ENCODE peak calls at places on chromosomes 2 and 18, in six cellular contexts. One of them, this sample, is unnamed.

GRCh38 chr18:614980-615607 is 18.3 kb downstream of the CLUL1 start:
- DNase-seq in NCI-H1930: no peak
- DNase-seq in stimulated activated naive CD8-positive, alpha-beta T cell treated with anti-CD3 and anti-CD28 coated beads, Interleukin-15, amount 100 ng/mL, for 72 hours: no peak
- DNase-seq in upper lobe of right lung: no peak
- DNase-seq in COLO829: no peak
- DNase-seq in stimulated activated CD4-positive, alpha-beta T cell treated with anti-CD3 and anti-CD28 coated beads, Interleukin-1b, Interleukin-23, amount 100 ng/mL, for 24 hours: no peak
- DNase-seq in this sample: no peak

GRCh38 chr2:46082531-46083485 is 214.4 kb upstream of the EPAS1 start:
- DNase-seq in NCI-H1930: no peak
- DNase-seq in stimulated activated naive CD8-positive, alpha-beta T cell treated with anti-CD3 and anti-CD28 coated beads, Interleukin-15, amount 100 ng/mL, for 72 hours: no peak
- DNase-seq in upper lobe of right lung: no peak
- DNase-seq in COLO829: no peak
- DNase-seq in stimulated activated CD4-positive, alpha-beta T cell treated with anti-CD3 and anti-CD28 coated beads, Interleukin-1b, Interleukin-23, amount 100 ng/mL, for 24 hours: no peak
- DNase-seq in this sample: no peak

GRCh38 chr18:43797347-43797746 is 520.1 kb upstream of the SYT4 start:
- DNase-seq in NCI-H1930: no peak
- DNase-seq in stimulated activated naive CD8-positive, alpha-beta T cell treated with anti-CD3 and anti-CD28 coated beads, Interleukin-15, amount 100 ng/mL, for 72 hours: no peak
- DNase-seq in upper lobe of right lung: no peak
- DNase-seq in COLO829: no peak
- DNase-seq in stimulated activated CD4-positive, alpha-beta T cell treated with anti-CD3 and anti-CD28 coated beads, Interleukin-1b, Interleukin-23, amount 100 ng/mL, for 24 hours: no peak
- DNase-seq in this sample: no peak

GRCh38 chr2:38601061-38601460 is 1.7 kb downstream of the HNRNPLL start:
- DNase-seq in NCI-H1930: no peak
- DNase-seq in stimulated activated naive CD8-positive, alpha-beta T cell treated with anti-CD3 and anti-CD28 coated beads, Interleukin-15, amount 100 ng/mL, for 72 hours: no peak
- DNase-seq in upper lobe of right lung: no peak
- DNase-seq in COLO829: no peak
- DNase-seq in stimulated activated CD4-positive, alpha-beta T cell treated with anti-CD3 and anti-CD28 coated beads, Interleukin-1b, Interleukin-23, amount 100 ng/mL, for 24 hours: no peak
- DNase-seq in this sample: no peak

GRCh38 chr2:6556755-6557154 is 309.0 kb downstream of the CMPK2 start:
- DNase-seq in NCI-H1930: no peak
- DNase-seq in stimulated activated naive CD8-positive, alpha-beta T cell treated with anti-CD3 and anti-CD28 coated beads, Interleukin-15, amount 100 ng/mL, for 72 hours: no peak
- DNase-seq in upper lobe of right lung: no peak
- DNase-seq in COLO829: peak
- DNase-seq in stimulated activated CD4-positive, alpha-beta T cell treated with anti-CD3 and anti-CD28 coated beads, Interleukin-1b, Interleukin-23, amount 100 ng/mL, for 24 hours: no peak
- DNase-seq in this sample: no peak

GRCh38 chr2:186746584-186746983 is 52.7 kb downstream of the FAM171B start:
- DNase-seq in NCI-H1930: no peak
- DNase-seq in stimulated activated naive CD8-positive, alpha-beta T cell treated with anti-CD3 and anti-CD28 coated beads, Interleukin-15, amount 100 ng/mL, for 72 hours: no peak
- DNase-seq in upper lobe of right lung: no peak
- DNase-seq in COLO829: no peak
- DNase-seq in stimulated activated CD4-positive, alpha-beta T cell treated with anti-CD3 and anti-CD28 coated beads, Interleukin-1b, Interleukin-23, amount 100 ng/mL, for 24 hours: no peak
- DNase-seq in this sample: no peak

GRCh38 chr2:7203056-7203467 is 285.9 kb downstream of the RNF144A start:
- DNase-seq in NCI-H1930: peak
- DNase-seq in stimulated activated naive CD8-positive, alpha-beta T cell treated with anti-CD3 and anti-CD28 coated beads, Interleukin-15, amount 100 ng/mL, for 72 hours: peak
- DNase-seq in upper lobe of right lung: no peak
- DNase-seq in COLO829: peak
- DNase-seq in stimulated activated CD4-positive, alpha-beta T cell treated with anti-CD3 and anti-CD28 coated beads, Interleukin-1b, Interleukin-23, amount 100 ng/mL, for 24 hours: peak
- DNase-seq in this sample: no peak

GRCh38 chr2:233404227-233404626 is 49.9 kb downstream of the DGKD start:
- DNase-seq in NCI-H1930: no peak
- DNase-seq in stimulated activated naive CD8-positive, alpha-beta T cell treated with anti-CD3 and anti-CD28 coated beads, Interleukin-15, amount 100 ng/mL, for 72 hours: no peak
- DNase-seq in upper lobe of right lung: no peak
- DNase-seq in COLO829: no peak
- DNase-seq in stimulated activated CD4-positive, alpha-beta T cell treated with anti-CD3 and anti-CD28 coated beads, Interleukin-1b, Interleukin-23, amount 100 ng/mL, for 24 hours: peak
- DNase-seq in this sample: no peak

GRCh38 chr18:34729264-34729663 is 19.2 kb downstream of the DTNA start:
- DNase-seq in NCI-H1930: no peak
- DNase-seq in stimulated activated naive CD8-positive, alpha-beta T cell treated with anti-CD3 and anti-CD28 coated beads, Interleukin-15, amount 100 ng/mL, for 72 hours: no peak
- DNase-seq in upper lobe of right lung: no peak
- DNase-seq in COLO829: peak
- DNase-seq in stimulated activated CD4-positive, alpha-beta T cell treated with anti-CD3 and anti-CD28 coated beads, Interleukin-1b, Interleukin-23, amount 100 ng/mL, for 24 hours: no peak
- DNase-seq in this sample: no peak

GRCh38 chr2:190860985-190861721 is 19.5 kb upstream of the GLS start:
- DNase-seq in NCI-H1930: no peak
- DNase-seq in stimulated activated naive CD8-positive, alpha-beta T cell treated with anti-CD3 and anti-CD28 coated beads, Interleukin-15, amount 100 ng/mL, for 72 hours: no peak
- DNase-seq in upper lobe of right lung: no peak
- DNase-seq in COLO829: no peak
- DNase-seq in stimulated activated CD4-positive, alpha-beta T cell treated with anti-CD3 and anti-CD28 coated beads, Interleukin-1b, Interleukin-23, amount 100 ng/mL, for 24 hours: no peak
- DNase-seq in this sample: no peak

GRCh38 chr2:174059875-174060226 is 94.7 kb upstream of the SP3 start:
- DNase-seq in NCI-H1930: no peak
- DNase-seq in stimulated activated naive CD8-positive, alpha-beta T cell treated with anti-CD3 and anti-CD28 coated beads, Interleukin-15, amount 100 ng/mL, for 72 hours: no peak
- DNase-seq in upper lobe of right lung: no peak
- DNase-seq in COLO829: no peak
- DNase-seq in stimulated activated CD4-positive, alpha-beta T cell treated with anti-CD3 and anti-CD28 coated beads, Interleukin-1b, Interleukin-23, amount 100 ng/mL, for 24 hours: no peak
- DNase-seq in this sample: no peak

GRCh38 chr2:99395589-99396130 is 58.5 kb downstream of the EIF5B start:
- DNase-seq in NCI-H1930: no peak
- DNase-seq in stimulated activated naive CD8-positive, alpha-beta T cell treated with anti-CD3 and anti-CD28 coated beads, Interleukin-15, amount 100 ng/mL, for 72 hours: no peak
- DNase-seq in upper lobe of right lung: no peak
- DNase-seq in COLO829: no peak
- DNase-seq in stimulated activated CD4-positive, alpha-beta T cell treated with anti-CD3 and anti-CD28 coated beads, Interleukin-1b, Interleukin-23, amount 100 ng/mL, for 24 hours: no peak
- DNase-seq in this sample: no peak

GRCh38 chr2:176278927-176279326 is 9.7 kb downstream of the MTX2 start:
- DNase-seq in NCI-H1930: no peak
- DNase-seq in stimulated activated naive CD8-positive, alpha-beta T cell treated with anti-CD3 and anti-CD28 coated beads, Interleukin-15, amount 100 ng/mL, for 72 hours: no peak
- DNase-seq in upper lobe of right lung: no peak
- DNase-seq in COLO829: no peak
- DNase-seq in stimulated activated CD4-positive, alpha-beta T cell treated with anti-CD3 and anti-CD28 coated beads, Interleukin-1b, Interleukin-23, amount 100 ng/mL, for 24 hours: no peak
- DNase-seq in this sample: no peak

GRCh38 chr2:42513252-42513918 is 19.6 kb upstream of the KCNG3 start:
- DNase-seq in NCI-H1930: no peak
- DNase-seq in stimulated activated naive CD8-positive, alpha-beta T cell treated with anti-CD3 and anti-CD28 coated beads, Interleukin-15, amount 100 ng/mL, for 72 hours: no peak
- DNase-seq in upper lobe of right lung: no peak
- DNase-seq in COLO829: peak
- DNase-seq in stimulated activated CD4-positive, alpha-beta T cell treated with anti-CD3 and anti-CD28 coated beads, Interleukin-1b, Interleukin-23, amount 100 ng/mL, for 24 hours: no peak
- DNase-seq in this sample: no peak

GRCh38 chr18:10419420-10420103 is 34.9 kb upstream of the APCDD1 start:
- DNase-seq in NCI-H1930: no peak
- DNase-seq in stimulated activated naive CD8-positive, alpha-beta T cell treated with anti-CD3 and anti-CD28 coated beads, Interleukin-15, amount 100 ng/mL, for 72 hours: no peak
- DNase-seq in upper lobe of right lung: no peak
- DNase-seq in COLO829: no peak
- DNase-seq in stimulated activated CD4-positive, alpha-beta T cell treated with anti-CD3 and anti-CD28 coated beads, Interleukin-1b, Interleukin-23, amount 100 ng/mL, for 24 hours: no peak
- DNase-seq in this sample: no peak

GRCh38 chr18:32891797-32892196 is 119.0 kb upstream of the KLHL14 start:
- DNase-seq in NCI-H1930: no peak
- DNase-seq in stimulated activated naive CD8-positive, alpha-beta T cell treated with anti-CD3 and anti-CD28 coated beads, Interleukin-15, amount 100 ng/mL, for 72 hours: no peak
- DNase-seq in upper lobe of right lung: no peak
- DNase-seq in COLO829: no peak
- DNase-seq in stimulated activated CD4-positive, alpha-beta T cell treated with anti-CD3 and anti-CD28 coated beads, Interleukin-1b, Interleukin-23, amount 100 ng/mL, for 24 hours: no peak
- DNase-seq in this sample: no peak

GRCh38 chr2:130894326-130894942 is 57.7 kb downstream of the ARHGEF4 start:
- DNase-seq in NCI-H1930: no peak
- DNase-seq in stimulated activated naive CD8-positive, alpha-beta T cell treated with anti-CD3 and anti-CD28 coated beads, Interleukin-15, amount 100 ng/mL, for 72 hours: no peak
- DNase-seq in upper lobe of right lung: no peak
- DNase-seq in COLO829: no peak
- DNase-seq in stimulated activated CD4-positive, alpha-beta T cell treated with anti-CD3 and anti-CD28 coated beads, Interleukin-1b, Interleukin-23, amount 100 ng/mL, for 24 hours: no peak
- DNase-seq in this sample: no peak

GRCh38 chr2:20634430-20635095 is 16.3 kb downstream of the HS1BP3 start:
- DNase-seq in NCI-H1930: no peak
- DNase-seq in stimulated activated naive CD8-positive, alpha-beta T cell treated with anti-CD3 and anti-CD28 coated beads, Interleukin-15, amount 100 ng/mL, for 72 hours: no peak
- DNase-seq in upper lobe of right lung: no peak
- DNase-seq in COLO829: no peak
- DNase-seq in stimulated activated CD4-positive, alpha-beta T cell treated with anti-CD3 and anti-CD28 coated beads, Interleukin-1b, Interleukin-23, amount 100 ng/mL, for 24 hours: no peak
- DNase-seq in this sample: no peak

GRCh38 chr2:224360801-224361251 is 41.1 kb downstream of the FAM124B start:
- DNase-seq in NCI-H1930: no peak
- DNase-seq in stimulated activated naive CD8-positive, alpha-beta T cell treated with anti-CD3 and anti-CD28 coated beads, Interleukin-15, amount 100 ng/mL, for 72 hours: no peak
- DNase-seq in upper lobe of right lung: no peak
- DNase-seq in COLO829: peak
- DNase-seq in stimulated activated CD4-positive, alpha-beta T cell treated with anti-CD3 and anti-CD28 coated beads, Interleukin-1b, Interleukin-23, amount 100 ng/mL, for 24 hours: no peak
- DNase-seq in this sample: no peak

GRCh38 chr2:121036226-121036692 is 248.7 kb downstream of the TFCP2L1 start:
- DNase-seq in NCI-H1930: peak
- DNase-seq in stimulated activated naive CD8-positive, alpha-beta T cell treated with anti-CD3 and anti-CD28 coated beads, Interleukin-15, amount 100 ng/mL, for 72 hours: no peak
- DNase-seq in upper lobe of right lung: no peak
- DNase-seq in COLO829: no peak
- DNase-seq in stimulated activated CD4-positive, alpha-beta T cell treated with anti-CD3 and anti-CD28 coated beads, Interleukin-1b, Interleukin-23, amount 100 ng/mL, for 24 hours: no peak
- DNase-seq in this sample: no peak